ENCODE peak calls at places on chromosomes 11 and 22, in four cellular contexts. R is H1, K is SK-N-SH, B is HepG2. L is an unnamed sample.

GRCh38 chr11:77762426-77762825 is 58.1 kb downstream of the RSF1 start:
- DNase-seq in R (no peak), K (no peak), B (no peak), L (no peak)

GRCh38 chr11:3721002-3721401 is 49.8 kb upstream of the CHRNA10 start:
- DNase-seq in R (no peak), K (no peak), B (no peak), L (no peak)

GRCh38 chr22:23709107-23709506 is 18.3 kb downstream of the RGL4 start:
- DNase-seq in R (no peak), K (no peak), B (no peak), L (no peak)

GRCh38 chr11:44950625-44951472 is at the start of gene TP53I11:
- DNase-seq in R (no peak), K (peak; percentile 94), B (no peak), L (no peak)

GRCh38 chr11:82250047-82250446 is 483.6 kb downstream of the FAM181B start:
- DNase-seq in R (no peak), K (no peak), B (no peak), L (no peak)

GRCh38 chr22:26139320-26139719 is 29.9 kb upstream of the SEZ6L start:
- DNase-seq in R (no peak), K (peak; percentile 41), B (no peak), L (no peak)

GRCh38 chr11:48013269-48013901 is 33.0 kb downstream of the PTPRJ start:
- DNase-seq in R (no peak), K (no peak), B (peak; percentile 71), L (no peak)

GRCh38 chr11:113664069-113664980 is 41.8 kb downstream of the TMPRSS5 start:
- DNase-seq in R (no peak), K (no peak), B (peak; percentile 18), L (no peak)

GRCh38 chr11:59261150-59261549 is 48.4 kb upstream of the MPEG1 start:
- DNase-seq in R (no peak), K (no peak), B (no peak), L (no peak)

DNA sequence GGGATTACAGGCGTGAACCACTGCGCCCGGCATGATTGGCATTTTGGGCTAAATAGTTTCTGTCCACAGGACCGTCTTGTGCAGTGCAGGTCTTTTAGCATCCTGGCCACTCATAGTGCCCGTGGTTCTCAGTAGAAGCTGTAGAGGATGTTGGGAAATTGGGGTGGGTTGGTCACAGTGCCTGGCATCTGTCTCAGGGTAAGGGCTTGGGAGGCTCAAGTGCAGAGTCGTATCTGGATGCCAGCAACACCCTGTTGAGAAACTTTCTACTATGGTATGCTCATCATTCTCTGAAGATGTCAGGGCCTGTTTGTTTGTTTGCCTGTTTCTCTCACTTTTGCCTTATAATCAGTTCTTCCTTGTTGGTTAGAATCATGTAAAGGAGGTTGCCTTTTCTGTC is 21.9 kb downstream of the UBE2L3 start:
- DNase-seq in R (no peak), K (no peak), B (no peak), L (no peak)
- TF ChIP-seq TCF12 in R (no peak), K (no peak), B (no peak), L (no peak)

DNA sequence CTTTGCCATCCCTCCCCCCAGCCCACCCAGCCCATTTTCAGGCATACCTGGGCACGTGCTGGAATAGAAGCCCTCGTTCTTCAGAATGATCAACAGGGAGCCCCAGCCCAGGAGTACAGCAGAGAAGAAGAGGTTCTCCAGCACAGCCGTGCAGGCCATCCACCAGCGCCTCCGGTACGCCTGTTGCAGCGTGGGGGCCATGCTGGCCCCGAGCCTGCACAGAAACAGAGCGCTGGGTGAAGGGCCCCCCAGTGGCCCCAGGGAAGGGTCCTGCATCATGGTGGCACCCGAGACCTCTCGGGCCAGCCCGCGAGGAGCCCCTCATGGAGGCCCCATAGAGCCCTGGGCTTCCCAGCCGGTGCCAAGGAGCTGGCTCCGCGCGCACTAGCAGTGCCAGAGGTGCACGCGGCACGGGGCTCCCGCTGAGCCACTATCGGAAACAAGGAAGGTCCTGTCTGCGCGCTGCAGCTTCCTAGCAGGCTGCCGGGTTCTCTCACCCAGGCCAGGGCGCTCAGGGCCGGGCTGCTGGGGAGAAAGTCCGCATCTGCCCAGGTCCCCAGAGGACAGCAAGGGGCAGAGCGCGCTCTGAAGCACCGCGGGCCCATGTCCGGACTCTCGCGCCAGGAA is 1.5 kb downstream of the SLC43A1 start:
- DNase-seq in R (no peak), K (peak; percentile 72), B (no peak), L (no peak)
- TF ChIP-seq TCF12 in R (no peak), K (no peak), B (no peak), L (no peak)

DNA sequence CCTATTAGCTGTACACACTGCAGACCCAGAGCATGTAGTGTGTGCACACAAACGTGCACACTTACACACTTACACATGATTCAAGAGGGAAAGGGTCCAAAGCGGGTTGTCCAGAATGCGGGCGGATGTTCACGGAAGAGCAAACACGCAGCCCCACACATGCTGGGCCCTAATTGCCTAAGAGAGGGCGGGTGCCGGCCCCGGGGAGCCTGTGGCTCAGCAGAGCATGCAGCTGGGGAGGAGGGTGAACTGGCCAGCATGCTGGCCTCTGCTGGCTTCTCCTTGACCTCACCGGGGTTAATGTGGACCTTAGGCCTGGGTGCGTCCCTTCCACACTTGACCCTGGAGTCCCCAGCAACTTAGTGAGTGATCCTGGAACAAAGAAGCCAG is 816.3 kb downstream of the BRD1 start:
- DNase-seq in R (peak; percentile 29), K (peak; percentile 14), B (no peak), L (no peak)
- TF ChIP-seq TCF12 in R (no peak), K (no peak), B (no peak), L (no peak)

GRCh38 chr11:133957926-133958325 is 1.2 kb upstream of the IGSF9B start:
- DNase-seq in R (no peak), K (no peak), B (no peak), L (no peak)
- TF ChIP-seq TCF12 in R (no peak), K (no peak), B (no peak), L (no peak)

GRCh38 chr11:101583180-101584128 is at the start of gene TRPC6:
- DNase-seq in R (peak; percentile 80), K (peak; percentile 15), B (no peak), L (no peak)
- TF ChIP-seq TCF12 in R (no peak), K (no peak), B (no peak), L (no peak)

DNA sequence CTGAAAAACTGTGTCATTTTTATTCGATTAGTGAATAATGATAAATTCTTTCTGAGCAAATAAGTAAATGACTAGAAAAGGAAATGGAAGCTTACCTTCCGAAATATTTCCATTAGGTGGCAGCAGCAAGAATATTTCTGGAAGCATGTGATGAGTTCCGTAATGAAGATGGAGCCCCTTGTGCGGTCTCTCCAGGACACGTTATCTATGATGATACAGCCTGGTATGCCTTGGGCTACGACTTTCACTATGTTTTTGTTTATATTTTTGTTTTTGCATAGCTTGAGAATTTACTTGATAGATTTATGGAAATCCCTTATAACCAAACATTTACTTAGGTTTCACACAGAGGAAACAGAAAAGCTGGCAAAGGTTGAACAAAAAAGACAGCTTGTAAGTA is 25.7 kb downstream of the CASP5 start:
- DNase-seq in R (no peak), K (no peak), B (no peak), L (no peak)
- TF ChIP-seq TCF12 in R (no peak), K (no peak), B (no peak), L (no peak)